ENCODE peak calls at places on chromosomes 13 and 19, in six cellular contexts. H is GDM1, F is Daoy, X is NCI-H774, S is ACHN, K is suprapubic skin. I is an unnamed sample.

GRCh38 chr13:108283110-108283509 is 13.6 kb downstream of the TNFSF13B start:
- DNase-seq in S (no peak), X (no peak), F (no peak), K (no peak), H (no peak), I (no peak)

GRCh38 chr19:38478273-38478971 is 44.9 kb downstream of the RYR1 start:
- DNase-seq in S (peak), K (no peak), X (no peak), H (peak), F (peak), I (peak)

GRCh38 chr19:6416658-6417405 is 7.8 kb downstream of the KHSRP start:
- DNase-seq in S (no peak), K (no peak), H (no peak), X (no peak), F (no peak), I (no peak)

GRCh38 chr13:75761373-75761772 is 125.2 kb downstream of the LMO7 start:
- DNase-seq in S (peak), H (no peak), F (no peak), K (no peak), X (no peak), I (no peak)

GRCh38 chr19:1079566-1080111 is 12.7 kb downstream of the ARHGAP45 start:
- DNase-seq in K (no peak), X (no peak), F (no peak), H (no peak), S (no peak), I (no peak)

GRCh38 chr19:38395381-38396127 is 7.1 kb downstream of the SPRED3 start:
- DNase-seq in S (no peak), K (no peak), X (no peak), H (no peak), F (no peak), I (peak)

GRCh38 chr13:106234656-106235055 is 300.8 kb downstream of the EFNB2 start:
- DNase-seq in H (no peak), S (no peak), F (no peak), X (no peak), K (no peak), I (peak)

GRCh38 chr19:29484876-29485275 is 40.9 kb upstream of the VSTM2B start:
- DNase-seq in X (no peak), H (no peak), K (no peak), S (no peak), F (no peak), I (no peak)

GRCh38 chr13:28181413-28181812 is 43.1 kb downstream of the PAN3 start:
- DNase-seq in S (no peak), K (no peak), X (no peak), H (no peak), F (peak), I (no peak)

GRCh38 chr19:13155472-13156284 is 5.5 kb downstream of the IER2 start:
- DNase-seq in F (peak), H (peak), S (peak), X (peak), K (peak), I (peak)

GRCh38 chr13:103351035-103351828 is 285.0 kb upstream of the SLC10A2 start:
- DNase-seq in H (no peak), X (no peak), F (peak), S (peak), K (no peak), I (peak)

GRCh38 chr13:42395066-42395821 is 123.3 kb downstream of the AKAP11 start:
- DNase-seq in K (no peak), H (no peak), X (no peak), F (no peak), S (no peak), I (no peak)

GRCh38 chr19:35882074-35882832 is 13.9 kb downstream of the APLP1 start:
- DNase-seq in H (peak), S (peak), X (peak), F (peak), K (no peak), I (peak)

GRCh38 chr13:48892311-48892710 is 83.4 kb upstream of the FNDC3A start:
- DNase-seq in S (peak), F (peak), H (no peak), K (no peak), X (no peak), I (no peak)

GRCh38 chr19:7731218-7731595 is 703 bp downstream of the CLEC4G start:
- DNase-seq in X (no peak), F (no peak), S (no peak), H (no peak), K (no peak), I (no peak)

GRCh38 chr19:7533281-7533819 is 2.2 kb upstream of the PNPLA6 start:
- DNase-seq in H (no peak), S (no peak), F (peak), K (no peak), X (no peak), I (peak)

GRCh38 chr13:90883592-90883991 is 463.9 kb upstream of the MIR17HG start:
- DNase-seq in F (no peak), H (no peak), X (no peak), S (peak), K (no peak), I (no peak)

GRCh38 chr13:96294930-96295657 is 205.2 kb downstream of the HS6ST3 start:
- DNase-seq in H (no peak), S (no peak), F (no peak), X (no peak), K (no peak), I (no peak)

GRCh38 chr13:29564828-29565227 is 30.7 kb downstream of the SLC7A1 start:
- DNase-seq in X (no peak), K (no peak), H (no peak), S (no peak), F (no peak), I (no peak)

GRCh38 chr19:7140137-7140536 is 70.6 kb downstream of the ZNF557 start:
- DNase-seq in F (no peak), H (no peak), S (no peak), X (no peak), K (no peak), I (no peak)

GRCh38 chr19:45130888-45131615 is 29.7 kb downstream of the NKPD1 start:
- DNase-seq in H (no peak), X (peak), S (peak), F (peak), K (no peak), I (peak)

GRCh38 chr19:3253270-3253669 is 28.8 kb downstream of the CELF5 start:
- DNase-seq in X (no peak), K (no peak), S (no peak), F (no peak), H (no peak), I (no peak)

GRCh38 chr19:44212865-44213346 is 574 bp downstream of the ZNF227 start:
- DNase-seq in K (no peak), F (peak), S (peak), X (no peak), H (no peak), I (peak)

I was measured in neural progenitor cell.